ENCODE peak calls at places on chromosomes 5 and 9, in nine cellular contexts. N is left ventricle myocardium inferior; Q is WERI-Rb-1; K is CD8-positive, alpha-beta T cell; R is upper lobe of right lung; V is aorta; P is A673; Y is lung; U is tibial artery. O is an unnamed sample.

GRCh38 chr9:98479449-98479848 is 224.0 kb upstream of the TBC1D2 start:
- DNase-seq in Y (no peak), V (no peak), K (no peak), R (no peak), U (no peak), P (no peak), N (no peak), Q (no peak), O (no peak)

GRCh38 chr5:132884548-132884947 is 11.1 kb downstream of the LEAP2 start:
- DNase-seq in N (no peak), K (no peak), U (no peak), Y (no peak), P (no peak), Q (no peak), V (no peak), R (no peak), O (no peak)

GRCh38 chr9:125593581-125593980 is 113.4 kb downstream of the MAPKAP1 start:
- DNase-seq in U (no peak), R (no peak), N (no peak), Y (no peak), P (peak), K (no peak), Q (no peak), V (no peak), O (no peak)

GRCh38 chr9:35606138-35606504 is 1.1 kb downstream of the TESK1 start:
- DNase-seq in Y (no peak), U (no peak), K (no peak), P (no peak), V (no peak), N (no peak), Q (peak), R (no peak), O (peak)

GRCh38 chr5:109654455-109654854 is 35.3 kb upstream of the MAN2A1 start:
- DNase-seq in K (no peak), V (no peak), N (no peak), U (no peak), Y (no peak), P (no peak), Q (no peak), R (no peak), O (no peak)

GRCh38 chr5:61969761-61970160 is 336.2 kb upstream of the KIF2A start:
- DNase-seq in V (no peak), U (no peak), R (no peak), N (no peak), K (no peak), P (no peak), Y (no peak), Q (no peak), O (no peak)

GRCh38 chr5:175542232-175542965 is 64.0 kb downstream of the SFXN1 start:
- DNase-seq in Y (no peak), P (peak), Q (peak), N (no peak), U (no peak), K (no peak), R (no peak), V (no peak), O (no peak)

GRCh38 chr5:146042628-146043279 is 62.6 kb downstream of the PLAC8L1 start:
- DNase-seq in P (peak), V (no peak), K (no peak), N (no peak), U (no peak), Q (no peak), Y (no peak), R (no peak), O (no peak)

GRCh38 chr9:105842023-105842644 is 147.8 kb downstream of the TMEM38B start:
- DNase-seq in Y (no peak), R (no peak), V (no peak), Q (peak), P (peak), N (no peak), U (no peak), K (peak), O (peak)

GRCh38 chr5:33794550-33795300 is 97.1 kb downstream of the ADAMTS12 start:
- DNase-seq in Y (no peak), N (no peak), P (no peak), R (no peak), Q (no peak), V (no peak), K (no peak), U (no peak), O (no peak)

GRCh38 chr5:112533315-112533867 is 114.3 kb upstream of the EPB41L4A start:
- DNase-seq in U (no peak), N (no peak), V (no peak), K (no peak), R (no peak), Q (no peak), Y (no peak), P (no peak), O (no peak)

GRCh38 chr5:127442085-127442484 is 75.4 kb upstream of the PRRC1 start:
- DNase-seq in Y (no peak), V (no peak), N (no peak), P (peak), U (no peak), R (no peak), Q (no peak), K (no peak), O (peak)

GRCh38 chr5:139956342-139956741 is 86.8 kb downstream of the NRG2 start:
- DNase-seq in K (no peak), R (peak), V (no peak), P (no peak), Y (no peak), Q (no peak), U (no peak), N (no peak), O (no peak)

GRCh38 chr5:146662229-146662628 is 146.2 kb upstream of the GPR151 start:
- DNase-seq in V (no peak), Q (peak), U (no peak), N (no peak), Y (no peak), K (peak), P (peak), R (no peak), O (no peak)

GRCh38 chr5:179620703-179621350 is 2.6 kb downstream of the HNRNPH1 start:
- DNase-seq in R (no peak), Y (no peak), N (no peak), P (no peak), V (no peak), Q (no peak), K (no peak), U (no peak), O (no peak)
- H3K4me3 ChIP-seq in R (peak), Y (no peak), N (peak), P (peak), V (peak), Q (no peak), K (peak), U (peak), O (peak)

DNA sequence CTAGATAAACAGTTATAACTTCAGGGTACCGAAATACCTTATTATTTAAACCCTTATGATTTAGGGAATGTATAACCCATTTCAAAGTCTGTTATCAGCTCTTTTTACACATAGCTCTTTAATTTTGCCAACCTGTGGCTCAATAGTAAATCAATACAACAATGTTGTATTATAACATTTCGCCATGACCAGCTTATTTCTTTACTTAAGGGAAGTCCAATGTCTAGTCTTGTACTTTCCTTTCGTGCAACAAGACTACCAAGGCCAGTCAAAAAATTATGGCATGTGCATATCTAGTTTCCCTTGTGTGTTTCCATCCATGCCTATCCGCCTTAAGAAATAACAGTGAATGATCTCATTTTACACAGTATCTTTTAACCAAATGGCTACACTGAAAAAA is 239.4 kb upstream of the RPS23 start:
- DNase-seq in Y (no peak), Q (no peak), V (no peak), U (no peak), N (no peak), R (no peak), K (no peak), P (no peak), O (no peak)
- H3K27ac ChIP-seq in Y (no peak), Q (no peak), V (no peak), U (no peak), N (no peak), R (no peak), K (no peak), P (no peak), O (no peak)

GRCh38 chr5:173323799-173324114 is 4.5 kb downstream of the STC2 start:
- DNase-seq in P (no peak), V (no peak), R (no peak), Q (no peak), N (no peak), K (no peak), Y (no peak), U (no peak), O (no peak)
- H3K4me3 ChIP-seq in P (peak), V (no peak), R (peak), Q (no peak), N (peak), K (no peak), Y (no peak), U (peak), O (no peak)

DNA sequence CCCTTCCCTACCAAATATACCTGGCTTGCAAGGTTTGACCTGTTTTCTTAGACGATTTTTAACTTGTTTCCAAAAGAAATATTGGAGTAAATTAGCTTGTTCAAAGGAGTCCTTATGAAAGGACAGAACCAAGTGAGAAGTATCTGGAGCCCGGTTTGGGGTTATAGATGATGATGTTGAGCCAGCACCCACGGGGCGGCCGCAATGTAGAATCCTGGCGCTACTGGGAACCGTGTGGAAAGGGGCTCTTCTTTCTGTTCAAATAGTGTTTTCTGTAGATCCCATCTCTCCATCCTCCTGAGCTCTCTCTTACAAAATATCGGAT is 517 bp upstream of the EXOSC2 start:
- DNase-seq in U (no peak), R (no peak), V (no peak), Q (no peak), K (no peak), P (no peak), Y (no peak), N (no peak), O (no peak)
- H3K27ac ChIP-seq in U (peak), R (peak), V (no peak), Q (peak), K (peak), P (peak), Y (peak), N (peak), O (peak)

DNA sequence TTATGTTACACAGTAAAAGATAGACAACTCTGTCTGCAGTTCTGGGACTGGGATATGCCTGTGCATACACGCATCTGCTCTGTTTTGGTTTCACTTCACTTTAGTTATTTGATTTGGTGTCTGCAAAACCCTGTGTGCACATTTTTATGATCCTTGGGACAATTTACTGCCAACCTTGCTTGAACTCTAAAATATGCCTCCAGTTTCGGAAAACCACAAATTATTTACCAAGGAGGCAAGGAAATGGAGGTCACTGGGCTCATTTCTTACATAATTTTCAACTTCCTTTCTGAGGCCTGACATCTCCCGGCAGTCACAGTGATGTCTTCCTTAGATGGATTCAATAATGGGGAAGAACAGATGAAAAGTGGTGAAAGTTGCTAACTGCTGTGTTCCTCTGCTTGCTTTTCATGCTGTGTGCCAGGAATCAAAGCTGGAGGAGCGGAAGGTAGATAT is 61.2 kb upstream of the TAF11L2 start:
- DNase-seq in N (no peak), V (no peak), Q (no peak), K (no peak), R (no peak), Y (no peak), P (peak), U (peak), O (no peak)
- H3K4me3 ChIP-seq in N (no peak), V (no peak), Q (no peak), K (no peak), R (peak), Y (no peak), P (peak), U (peak), O (no peak)

DNA sequence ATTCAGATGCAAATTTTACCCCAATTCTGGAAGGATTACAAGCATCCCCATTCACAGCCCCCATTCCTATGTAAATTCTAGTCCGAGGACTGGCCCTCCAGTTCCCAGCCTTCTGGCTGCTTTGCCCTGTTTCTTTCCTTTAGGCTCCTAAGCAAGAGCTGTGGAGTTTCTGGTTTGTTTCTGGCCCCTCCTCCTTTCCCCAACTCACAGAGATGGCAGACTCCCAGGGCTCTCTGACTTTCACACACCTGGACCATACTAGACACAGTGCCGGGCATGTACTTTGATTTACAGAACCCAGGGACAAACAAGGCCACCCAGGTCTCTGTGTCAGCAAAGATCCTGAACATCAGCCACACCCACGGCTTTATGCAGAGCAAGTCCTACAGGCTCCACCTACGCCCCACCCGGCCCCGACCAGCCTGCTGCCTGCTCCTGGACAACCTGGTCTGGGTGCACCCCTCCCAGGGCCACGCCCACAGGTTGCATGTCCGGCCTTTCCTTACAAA is 62.5 kb downstream of the SEMA4D start:
- DNase-seq in U (no peak), Y (peak), K (no peak), P (no peak), R (peak), N (no peak), V (peak), Q (peak), O (no peak)
- H3K27ac ChIP-seq in U (no peak), Y (no peak), K (peak), P (no peak), R (no peak), N (no peak), V (no peak), Q (no peak), O (no peak)

GRCh38 chr5:40689442-40689841 is 9.7 kb downstream of the PTGER4 start:
- DNase-seq in R (no peak), Q (no peak), V (no peak), N (no peak), P (peak), Y (no peak), K (peak), U (peak), O (peak)

GRCh38 chr5:40685191-40685590 is 5.5 kb downstream of the PTGER4 start:
- DNase-seq in U (no peak), Y (no peak), N (no peak), R (no peak), Q (no peak), P (no peak), K (no peak), V (no peak), O (no peak)

GRCh38 chr5:40685952-40686351 is 6.2 kb downstream of the PTGER4 start:
- DNase-seq in P (no peak), V (no peak), N (no peak), R (no peak), Q (no peak), U (no peak), K (no peak), Y (no peak), O (no peak)

GRCh38 chr5:40687316-40687715 is 7.6 kb downstream of the PTGER4 start:
- DNase-seq in Q (no peak), P (no peak), R (no peak), V (no peak), K (peak), N (no peak), Y (no peak), U (no peak), O (no peak)

DNA sequence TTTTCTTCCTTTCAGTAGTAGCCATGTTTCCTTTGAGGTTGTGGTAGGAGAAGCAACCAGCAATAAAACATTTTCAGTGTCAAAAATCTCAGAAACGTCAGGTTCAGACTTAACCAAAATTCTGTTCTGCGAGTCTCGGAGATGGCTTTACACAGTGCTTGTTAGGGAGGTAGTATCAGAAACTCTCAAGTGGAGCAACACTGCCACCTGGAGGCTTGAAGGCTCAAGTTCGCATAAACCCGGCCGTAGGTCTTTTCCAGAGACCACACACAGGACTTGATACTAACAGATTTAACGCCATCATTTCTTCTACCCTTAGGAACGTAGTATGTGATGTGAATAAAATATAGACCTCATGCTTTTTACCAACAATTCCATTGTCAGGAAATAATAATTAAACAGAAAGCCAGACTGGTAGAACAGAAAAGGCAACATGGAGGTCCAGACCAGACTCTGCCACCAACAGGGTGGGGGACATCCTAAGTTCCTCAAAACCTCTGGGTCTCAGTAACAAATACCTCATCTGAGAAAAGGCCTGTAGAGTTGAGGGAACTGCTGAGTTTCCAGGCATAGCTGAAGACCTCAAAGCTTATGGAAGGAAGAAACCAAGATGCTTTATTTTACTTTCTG is 8.5 kb downstream of the PTGER4 start:
- DNase-seq in R (peak), V (peak), Y (peak), U (peak), Q (peak), K (peak), N (peak), P (peak), O (peak)
- H3K4me3 ChIP-seq in R (peak), V (no peak), Y (no peak), U (no peak), Q (no peak), K (no peak), N (peak), P (no peak), O (no peak)